ENCODE peak calls at places on chromosomes 3 and 15, in six cellular contexts. One of them, this sample, is unnamed.
A peak's percentile ranks its signal among the peaks of the same experiment; 100 is the strongest.

GRCh38 chr15:40957581-40958051 is 4.3 kb downstream of the CHAC1 start:
- DNase-seq in left ventricle myocardium superior: peak; percentile 84
- DNase-seq in left kidney: no peak
- DNase-seq in germinal center: no peak
- DNase-seq in RPMI7951: no peak
- DNase-seq in activated T-cell treated with anti-CD3 and anti-CD28 coated beads for 1 hour: no peak
- DNase-seq in this sample: peak; percentile 26

GRCh38 chr3:19799115-19799514 is 134.9 kb downstream of the EFHB start:
- DNase-seq in left ventricle myocardium superior: no peak
- DNase-seq in left kidney: no peak
- DNase-seq in germinal center: no peak
- DNase-seq in RPMI7951: no peak
- DNase-seq in activated T-cell treated with anti-CD3 and anti-CD28 coated beads for 1 hour: no peak
- DNase-seq in this sample: no peak

GRCh38 chr3:58216496-58217197 is 5.9 kb upstream of the DNASE1L3 start:
- DNase-seq in left ventricle myocardium superior: no peak
- DNase-seq in left kidney: no peak
- DNase-seq in germinal center: no peak
- DNase-seq in RPMI7951: no peak
- DNase-seq in activated T-cell treated with anti-CD3 and anti-CD28 coated beads for 1 hour: no peak
- DNase-seq in this sample: no peak

GRCh38 chr3:51830986-51831385 is 30.4 kb upstream of the IQCF2 start:
- DNase-seq in left ventricle myocardium superior: no peak
- DNase-seq in left kidney: no peak
- DNase-seq in germinal center: no peak
- DNase-seq in RPMI7951: no peak
- DNase-seq in activated T-cell treated with anti-CD3 and anti-CD28 coated beads for 1 hour: no peak
- DNase-seq in this sample: no peak

GRCh38 chr15:78284758-78285157 is 14.7 kb downstream of the SKIC8 start:
- DNase-seq in left ventricle myocardium superior: no peak
- DNase-seq in left kidney: peak; percentile 7
- DNase-seq in germinal center: no peak
- DNase-seq in RPMI7951: no peak
- DNase-seq in activated T-cell treated with anti-CD3 and anti-CD28 coated beads for 1 hour: no peak
- DNase-seq in this sample: no peak

GRCh38 chr15:42275780-42276395 is 2.7 kb upstream of the TMEM87A start:
- DNase-seq in left ventricle myocardium superior: no peak
- DNase-seq in left kidney: no peak
- DNase-seq in germinal center: no peak
- DNase-seq in RPMI7951: no peak
- DNase-seq in activated T-cell treated with anti-CD3 and anti-CD28 coated beads for 1 hour: no peak
- DNase-seq in this sample: no peak

GRCh38 chr15:50697109-50697797 is 10.7 kb upstream of the TRPM7 start:
- DNase-seq in left ventricle myocardium superior: no peak
- DNase-seq in left kidney: no peak
- DNase-seq in germinal center: no peak
- DNase-seq in RPMI7951: no peak
- DNase-seq in activated T-cell treated with anti-CD3 and anti-CD28 coated beads for 1 hour: no peak
- DNase-seq in this sample: no peak

GRCh38 chr15:85667491-85668424 is 127.0 kb downstream of the KLHL25 start:
- DNase-seq in left ventricle myocardium superior: no peak
- DNase-seq in left kidney: peak; percentile 89
- DNase-seq in germinal center: no peak
- DNase-seq in RPMI7951: peak; percentile 98
- DNase-seq in activated T-cell treated with anti-CD3 and anti-CD28 coated beads for 1 hour: peak; percentile 17
- DNase-seq in this sample: peak; percentile 89

GRCh38 chr15:92714071-92714456 is 58.5 kb upstream of the FAM174B start:
- DNase-seq in left ventricle myocardium superior: peak; percentile 32
- DNase-seq in left kidney: peak; percentile 81
- DNase-seq in germinal center: no peak
- DNase-seq in RPMI7951: peak; percentile 74
- DNase-seq in activated T-cell treated with anti-CD3 and anti-CD28 coated beads for 1 hour: no peak
- DNase-seq in this sample: peak; percentile 28

GRCh38 chr3:66018047-66019033 is 20.4 kb downstream of the MAGI1 start:
- DNase-seq in left ventricle myocardium superior: no peak
- DNase-seq in left kidney: peak; percentile 79
- DNase-seq in germinal center: no peak
- DNase-seq in RPMI7951: no peak
- DNase-seq in activated T-cell treated with anti-CD3 and anti-CD28 coated beads for 1 hour: no peak
- DNase-seq in this sample: no peak

GRCh38 chr3:38575279-38575843 is 74.1 kb downstream of the SCN5A start:
- DNase-seq in left ventricle myocardium superior: no peak
- DNase-seq in left kidney: no peak
- DNase-seq in germinal center: no peak
- DNase-seq in RPMI7951: no peak
- DNase-seq in activated T-cell treated with anti-CD3 and anti-CD28 coated beads for 1 hour: no peak
- DNase-seq in this sample: no peak

GRCh38 chr3:183098538-183099025 is 714 bp downstream of the MCCC1 start:
- DNase-seq in left ventricle myocardium superior: no peak
- DNase-seq in left kidney: peak; percentile 38
- DNase-seq in germinal center: no peak
- DNase-seq in RPMI7951: no peak
- DNase-seq in activated T-cell treated with anti-CD3 and anti-CD28 coated beads for 1 hour: no peak
- DNase-seq in this sample: no peak